ENCODE peak calls at places on chromosomes 7 and 10, in seven cellular contexts. One of them, this sample, is unnamed.

GRCh38 chr7:101717986-101718746 is 89.1 kb upstream of the MYL10 start:
- DNase-seq in HEK293T: no peak
- DNase-seq in CD4-positive, alpha-beta memory T cell: no peak
- DNase-seq in brain microvascular endothelial cell: peak; percentile 46
- DNase-seq in naive B cell: no peak
- DNase-seq in T-cell: no peak
- DNase-seq in kidney epithelial cell: no peak
- DNase-seq in this sample: peak; percentile 33

GRCh38 chr7:112162161-112163020 is 43.8 kb downstream of the DOCK4 start:
- DNase-seq in T-cell: no peak
- DNase-seq in CD4-positive, alpha-beta memory T cell: no peak
- DNase-seq in kidney epithelial cell: peak; percentile 84
- DNase-seq in HEK293T: peak; percentile 35
- DNase-seq in brain microvascular endothelial cell: peak; percentile 82
- DNase-seq in naive B cell: no peak
- DNase-seq in this sample: peak; percentile 68

GRCh38 chr10:73940634-73941221 is 29.8 kb downstream of the PLAU start:
- DNase-seq in kidney epithelial cell: no peak
- DNase-seq in naive B cell: peak; percentile 78
- DNase-seq in brain microvascular endothelial cell: peak; percentile 73
- DNase-seq in HEK293T: peak; percentile 84
- DNase-seq in CD4-positive, alpha-beta memory T cell: peak; percentile 79
- DNase-seq in T-cell: peak; percentile 82
- DNase-seq in this sample: peak; percentile 80

GRCh38 chr10:53314856-53315255 is 542.3 kb upstream of the MBL2 start:
- DNase-seq in naive B cell: no peak
- DNase-seq in HEK293T: no peak
- DNase-seq in CD4-positive, alpha-beta memory T cell: no peak
- DNase-seq in T-cell: no peak
- DNase-seq in kidney epithelial cell: peak; percentile 97
- DNase-seq in brain microvascular endothelial cell: peak; percentile 99
- DNase-seq in this sample: peak; percentile 96

GRCh38 chr10:74658511-74658910 is 167.9 kb upstream of the KAT6B start:
- DNase-seq in T-cell: no peak
- DNase-seq in brain microvascular endothelial cell: no peak
- DNase-seq in HEK293T: no peak
- DNase-seq in CD4-positive, alpha-beta memory T cell: no peak
- DNase-seq in naive B cell: no peak
- DNase-seq in kidney epithelial cell: no peak
- DNase-seq in this sample: no peak

GRCh38 chr10:88728107-88728763 is 22.2 kb downstream of the LIPK start:
- DNase-seq in CD4-positive, alpha-beta memory T cell: no peak
- DNase-seq in kidney epithelial cell: no peak
- DNase-seq in naive B cell: no peak
- DNase-seq in brain microvascular endothelial cell: no peak
- DNase-seq in T-cell: peak; percentile 8
- DNase-seq in HEK293T: peak; percentile 22
- DNase-seq in this sample: peak; percentile 52

GRCh38 chr10:100340948-100341847 is 5.8 kb upstream of the SCD start:
- DNase-seq in naive B cell: no peak
- DNase-seq in HEK293T: no peak
- DNase-seq in CD4-positive, alpha-beta memory T cell: no peak
- DNase-seq in brain microvascular endothelial cell: no peak
- DNase-seq in kidney epithelial cell: no peak
- DNase-seq in T-cell: no peak
- DNase-seq in this sample: no peak

GRCh38 chr10:118875087-118875486 is 120.3 kb upstream of the CACUL1 start:
- DNase-seq in T-cell: no peak
- DNase-seq in brain microvascular endothelial cell: no peak
- DNase-seq in kidney epithelial cell: no peak
- DNase-seq in CD4-positive, alpha-beta memory T cell: no peak
- DNase-seq in HEK293T: no peak
- DNase-seq in naive B cell: no peak
- DNase-seq in this sample: no peak

GRCh38 chr7:73596191-73597065 is 18.0 kb upstream of the TBL2 start:
- DNase-seq in brain microvascular endothelial cell: no peak
- DNase-seq in CD4-positive, alpha-beta memory T cell: no peak
- DNase-seq in kidney epithelial cell: no peak
- DNase-seq in naive B cell: no peak
- DNase-seq in T-cell: no peak
- DNase-seq in HEK293T: no peak
- DNase-seq in this sample: no peak

GRCh38 chr7:137591444-137591843 is 247.9 kb upstream of the PTN start:
- DNase-seq in naive B cell: no peak
- DNase-seq in brain microvascular endothelial cell: peak; percentile 32
- DNase-seq in HEK293T: no peak
- DNase-seq in kidney epithelial cell: no peak
- DNase-seq in T-cell: no peak
- DNase-seq in CD4-positive, alpha-beta memory T cell: no peak
- DNase-seq in this sample: peak; percentile 80

GRCh38 chr7:158979635-158980351 is 123.4 kb downstream of the DYNC2I1 start:
- DNase-seq in brain microvascular endothelial cell: no peak
- DNase-seq in kidney epithelial cell: no peak
- DNase-seq in HEK293T: no peak
- DNase-seq in T-cell: no peak
- DNase-seq in CD4-positive, alpha-beta memory T cell: no peak
- DNase-seq in naive B cell: no peak
- DNase-seq in this sample: no peak

GRCh38 chr7:73350311-73351068 is 22.5 kb downstream of the FKBP6 start:
- DNase-seq in brain microvascular endothelial cell: no peak
- DNase-seq in HEK293T: no peak
- DNase-seq in T-cell: no peak
- DNase-seq in CD4-positive, alpha-beta memory T cell: no peak
- DNase-seq in naive B cell: no peak
- DNase-seq in kidney epithelial cell: no peak
- DNase-seq in this sample: no peak

GRCh38 chr10:70487824-70488223 is 9.3 kb downstream of the PALD1 start:
- DNase-seq in T-cell: no peak
- DNase-seq in kidney epithelial cell: no peak
- DNase-seq in brain microvascular endothelial cell: no peak
- DNase-seq in HEK293T: no peak
- DNase-seq in CD4-positive, alpha-beta memory T cell: no peak
- DNase-seq in naive B cell: no peak
- DNase-seq in this sample: no peak

GRCh38 chr10:71072146-71072819 is 140.1 kb upstream of the UNC5B start:
- DNase-seq in CD4-positive, alpha-beta memory T cell: no peak
- DNase-seq in naive B cell: no peak
- DNase-seq in T-cell: no peak
- DNase-seq in brain microvascular endothelial cell: no peak
- DNase-seq in HEK293T: no peak
- DNase-seq in kidney epithelial cell: no peak
- DNase-seq in this sample: no peak

GRCh38 chr10:132634241-132634946 is 96.8 kb downstream of the INPP5A start:
- DNase-seq in brain microvascular endothelial cell: no peak
- DNase-seq in CD4-positive, alpha-beta memory T cell: no peak
- DNase-seq in T-cell: no peak
- DNase-seq in naive B cell: peak; percentile 57
- DNase-seq in kidney epithelial cell: no peak
- DNase-seq in HEK293T: no peak
- DNase-seq in this sample: no peak

GRCh38 chr10:113356794-113357687 is 195.8 kb upstream of the HABP2 start:
- DNase-seq in kidney epithelial cell: no peak
- DNase-seq in CD4-positive, alpha-beta memory T cell: no peak
- DNase-seq in brain microvascular endothelial cell: no peak
- DNase-seq in naive B cell: no peak
- DNase-seq in T-cell: no peak
- DNase-seq in HEK293T: no peak
- DNase-seq in this sample: peak; percentile 2

GRCh38 chr10:129958118-129958685 is 5.9 kb downstream of the EBF3 start:
- DNase-seq in brain microvascular endothelial cell: no peak
- DNase-seq in HEK293T: no peak
- DNase-seq in T-cell: no peak
- DNase-seq in CD4-positive, alpha-beta memory T cell: no peak
- DNase-seq in kidney epithelial cell: no peak
- DNase-seq in naive B cell: no peak
- DNase-seq in this sample: peak; percentile 86

GRCh38 chr10:86888585-86889381 is 68.6 kb downstream of the MMRN2 start:
- DNase-seq in CD4-positive, alpha-beta memory T cell: no peak
- DNase-seq in kidney epithelial cell: peak; percentile 19
- DNase-seq in naive B cell: peak; percentile 36
- DNase-seq in T-cell: no peak
- DNase-seq in brain microvascular endothelial cell: peak; percentile 25
- DNase-seq in HEK293T: no peak
- DNase-seq in this sample: peak; percentile 48

GRCh38 chr7:107960306-107960705 is 42.7 kb downstream of the LAMB1 start:
- DNase-seq in brain microvascular endothelial cell: no peak
- DNase-seq in kidney epithelial cell: no peak
- DNase-seq in CD4-positive, alpha-beta memory T cell: no peak
- DNase-seq in naive B cell: no peak
- DNase-seq in T-cell: no peak
- DNase-seq in HEK293T: no peak
- DNase-seq in this sample: no peak

GRCh38 chr10:92747600-92747999 is 57.8 kb downstream of the HHEX start:
- DNase-seq in CD4-positive, alpha-beta memory T cell: peak; percentile 49
- DNase-seq in HEK293T: no peak
- DNase-seq in naive B cell: peak; percentile 58
- DNase-seq in T-cell: peak; percentile 26
- DNase-seq in kidney epithelial cell: no peak
- DNase-seq in brain microvascular endothelial cell: no peak
- DNase-seq in this sample: no peak

GRCh38 chr7:46752881-46753366 is 829.0 kb downstream of the TNS3 start:
- DNase-seq in CD4-positive, alpha-beta memory T cell: no peak
- DNase-seq in kidney epithelial cell: peak; percentile 49
- DNase-seq in brain microvascular endothelial cell: peak; percentile 49
- DNase-seq in naive B cell: no peak
- DNase-seq in T-cell: no peak
- DNase-seq in HEK293T: no peak
- DNase-seq in this sample: peak; percentile 34

GRCh38 chr7:25959168-25959734 is 192.7 kb upstream of the NFE2L3 start:
- DNase-seq in HEK293T: no peak
- DNase-seq in naive B cell: no peak
- DNase-seq in CD4-positive, alpha-beta memory T cell: no peak
- DNase-seq in T-cell: no peak
- DNase-seq in brain microvascular endothelial cell: no peak
- DNase-seq in kidney epithelial cell: no peak
- DNase-seq in this sample: no peak

GRCh38 chr7:155972651-155973349 is 160.5 kb upstream of the SHH start:
- DNase-seq in T-cell: no peak
- DNase-seq in kidney epithelial cell: no peak
- DNase-seq in naive B cell: no peak
- DNase-seq in CD4-positive, alpha-beta memory T cell: no peak
- DNase-seq in brain microvascular endothelial cell: no peak
- DNase-seq in HEK293T: no peak
- DNase-seq in this sample: no peak

GRCh38 chr7:2379821-2380450 is 23.5 kb upstream of the CHST12 start:
- DNase-seq in kidney epithelial cell: no peak
- DNase-seq in T-cell: no peak
- DNase-seq in CD4-positive, alpha-beta memory T cell: no peak
- DNase-seq in naive B cell: no peak
- DNase-seq in HEK293T: no peak
- DNase-seq in brain microvascular endothelial cell: no peak
- DNase-seq in this sample: no peak

GRCh38 chr7:45586748-45587520 is 12.8 kb downstream of the ADCY1 start:
- DNase-seq in HEK293T: no peak
- DNase-seq in brain microvascular endothelial cell: no peak
- DNase-seq in kidney epithelial cell: no peak
- DNase-seq in naive B cell: no peak
- DNase-seq in T-cell: no peak
- DNase-seq in CD4-positive, alpha-beta memory T cell: no peak
- DNase-seq in this sample: no peak

GRCh38 chr7:100444311-100445278 is 8.3 kb upstream of the PPP1R35 start:
- DNase-seq in kidney epithelial cell: no peak
- DNase-seq in brain microvascular endothelial cell: peak; percentile 38
- DNase-seq in HEK293T: no peak
- DNase-seq in CD4-positive, alpha-beta memory T cell: no peak
- DNase-seq in T-cell: no peak
- DNase-seq in naive B cell: no peak
- DNase-seq in this sample: peak; percentile 92

GRCh38 chr10:131310054-131310903 is 1.2 kb downstream of the TCERG1L start:
- DNase-seq in brain microvascular endothelial cell: no peak
- DNase-seq in T-cell: no peak
- DNase-seq in kidney epithelial cell: no peak
- DNase-seq in naive B cell: no peak
- DNase-seq in CD4-positive, alpha-beta memory T cell: no peak
- DNase-seq in HEK293T: no peak
- DNase-seq in this sample: no peak

GRCh38 chr7:13050703-13051102 is 363.3 kb downstream of the ARL4A start:
- DNase-seq in CD4-positive, alpha-beta memory T cell: no peak
- DNase-seq in kidney epithelial cell: peak; percentile 2
- DNase-seq in T-cell: no peak
- DNase-seq in naive B cell: no peak
- DNase-seq in brain microvascular endothelial cell: peak; percentile 42
- DNase-seq in HEK293T: no peak
- DNase-seq in this sample: peak; percentile 83

GRCh38 chr10:86757110-86757790 is 831 bp downstream of the BMPR1A start:
- DNase-seq in naive B cell: no peak
- DNase-seq in HEK293T: peak; percentile 25
- DNase-seq in CD4-positive, alpha-beta memory T cell: peak; percentile 8
- DNase-seq in kidney epithelial cell: no peak
- DNase-seq in brain microvascular endothelial cell: peak; percentile 26
- DNase-seq in T-cell: peak; percentile 8
- DNase-seq in this sample: peak; percentile 61

GRCh38 chr10:86022906-86023305 is 343.7 kb downstream of the GRID1 start:
- DNase-seq in naive B cell: no peak
- DNase-seq in HEK293T: no peak
- DNase-seq in T-cell: no peak
- DNase-seq in kidney epithelial cell: no peak
- DNase-seq in brain microvascular endothelial cell: no peak
- DNase-seq in CD4-positive, alpha-beta memory T cell: no peak
- DNase-seq in this sample: no peak

GRCh38 chr7:2248984-2249694 is 7.1 kb downstream of the NUDT1 start:
- DNase-seq in kidney epithelial cell: no peak
- DNase-seq in CD4-positive, alpha-beta memory T cell: no peak
- DNase-seq in brain microvascular endothelial cell: peak; percentile 94
- DNase-seq in naive B cell: no peak
- DNase-seq in HEK293T: no peak
- DNase-seq in T-cell: no peak
- DNase-seq in this sample: peak; percentile 97